ENCODE peak calls at places on chromosomes 6 and 20, in nine cellular contexts. One of them, this sample, is unnamed.

GRCh38 chr20:53751394-53752368 is 158.0 kb upstream of the ZNF217 start:
- DNase-seq in uterus: no peak
- DNase-seq in colonic mucosa: no peak
- DNase-seq in RWPE1: no peak
- DNase-seq in upper lobe of left lung: no peak
- DNase-seq in substantia nigra: no peak
- DNase-seq in IMR-90: no peak
- DNase-seq in fibroblast of lung: peak
- DNase-seq in GM23338: no peak
- DNase-seq in this sample: no peak

GRCh38 chr6:18323935-18324707 is 59.8 kb upstream of the DEK start:
- DNase-seq in IMR-90: peak
- DNase-seq in uterus: no peak
- DNase-seq in fibroblast of lung: peak
- DNase-seq in colonic mucosa: no peak
- DNase-seq in GM23338: peak
- DNase-seq in substantia nigra: no peak
- DNase-seq in upper lobe of left lung: no peak
- DNase-seq in RWPE1: peak
- DNase-seq in this sample: no peak

GRCh38 chr20:44104807-44105517 is 82.0 kb downstream of the JPH2 start:
- DNase-seq in RWPE1: peak
- DNase-seq in fibroblast of lung: peak
- DNase-seq in uterus: peak
- DNase-seq in GM23338: no peak
- DNase-seq in upper lobe of left lung: no peak
- DNase-seq in colonic mucosa: no peak
- DNase-seq in IMR-90: peak
- DNase-seq in substantia nigra: no peak
- DNase-seq in this sample: no peak

GRCh38 chr6:37624606-37625574 is 72.8 kb downstream of the MDGA1 start:
- DNase-seq in uterus: peak
- DNase-seq in upper lobe of left lung: peak
- DNase-seq in colonic mucosa: peak
- DNase-seq in IMR-90: no peak
- DNase-seq in substantia nigra: peak
- DNase-seq in fibroblast of lung: peak
- DNase-seq in RWPE1: peak
- DNase-seq in GM23338: peak
- DNase-seq in this sample: no peak

GRCh38 chr6:24412294-24412693 is 9.6 kb downstream of the MRS2 start:
- DNase-seq in colonic mucosa: no peak
- DNase-seq in IMR-90: no peak
- DNase-seq in uterus: no peak
- DNase-seq in upper lobe of left lung: no peak
- DNase-seq in fibroblast of lung: no peak
- DNase-seq in substantia nigra: no peak
- DNase-seq in RWPE1: no peak
- DNase-seq in GM23338: no peak
- DNase-seq in this sample: no peak

GRCh38 chr20:43949741-43950618 is 35.3 kb downstream of the TOX2 start:
- DNase-seq in substantia nigra: no peak
- DNase-seq in upper lobe of left lung: peak
- DNase-seq in uterus: no peak
- DNase-seq in colonic mucosa: peak
- DNase-seq in fibroblast of lung: peak
- DNase-seq in GM23338: no peak
- DNase-seq in IMR-90: no peak
- DNase-seq in RWPE1: no peak
- DNase-seq in this sample: no peak

GRCh38 chr6:131199568-131200272 is 64.5 kb downstream of the AKAP7 start:
- DNase-seq in substantia nigra: no peak
- DNase-seq in fibroblast of lung: peak
- DNase-seq in upper lobe of left lung: no peak
- DNase-seq in RWPE1: peak
- DNase-seq in IMR-90: peak
- DNase-seq in colonic mucosa: peak
- DNase-seq in uterus: no peak
- DNase-seq in GM23338: peak
- DNase-seq in this sample: no peak

GRCh38 chr6:56842602-56843475 is 112.1 kb upstream of the BEND6 start:
- DNase-seq in RWPE1: peak
- DNase-seq in substantia nigra: peak
- DNase-seq in fibroblast of lung: peak
- DNase-seq in uterus: peak
- DNase-seq in GM23338: peak
- DNase-seq in upper lobe of left lung: no peak
- DNase-seq in colonic mucosa: no peak
- DNase-seq in IMR-90: peak
- DNase-seq in this sample: no peak

GRCh38 chr6:138226701-138227315 is 8.5 kb upstream of the PBOV1 start:
- DNase-seq in RWPE1: no peak
- DNase-seq in substantia nigra: no peak
- DNase-seq in uterus: no peak
- DNase-seq in colonic mucosa: peak
- DNase-seq in IMR-90: no peak
- DNase-seq in upper lobe of left lung: no peak
- DNase-seq in fibroblast of lung: no peak
- DNase-seq in GM23338: no peak
- DNase-seq in this sample: no peak

GRCh38 chr20:805713-806112 is 27.8 kb upstream of the FAM110A start:
- DNase-seq in substantia nigra: no peak
- DNase-seq in upper lobe of left lung: no peak
- DNase-seq in IMR-90: peak
- DNase-seq in RWPE1: no peak
- DNase-seq in fibroblast of lung: peak
- DNase-seq in uterus: no peak
- DNase-seq in colonic mucosa: no peak
- DNase-seq in GM23338: peak
- DNase-seq in this sample: no peak

GRCh38 chr6:111121789-111122350 is 34.6 kb downstream of the SLC16A10 start:
- DNase-seq in fibroblast of lung: no peak
- DNase-seq in GM23338: no peak
- DNase-seq in IMR-90: no peak
- DNase-seq in colonic mucosa: no peak
- DNase-seq in upper lobe of left lung: no peak
- DNase-seq in RWPE1: no peak
- DNase-seq in uterus: no peak
- DNase-seq in substantia nigra: no peak
- DNase-seq in this sample: no peak

GRCh38 chr6:160054913-160055312 is 66.7 kb upstream of the SLC22A1 start:
- DNase-seq in IMR-90: no peak
- DNase-seq in uterus: no peak
- DNase-seq in substantia nigra: no peak
- DNase-seq in colonic mucosa: no peak
- DNase-seq in GM23338: no peak
- DNase-seq in fibroblast of lung: no peak
- DNase-seq in RWPE1: no peak
- DNase-seq in upper lobe of left lung: no peak
- DNase-seq in this sample: no peak

GRCh38 chr6:72348926-72349325 is 272.9 kb upstream of the KCNQ5 start:
- DNase-seq in GM23338: no peak
- DNase-seq in substantia nigra: no peak
- DNase-seq in uterus: no peak
- DNase-seq in upper lobe of left lung: no peak
- DNase-seq in RWPE1: no peak
- DNase-seq in colonic mucosa: no peak
- DNase-seq in fibroblast of lung: peak
- DNase-seq in IMR-90: peak
- DNase-seq in this sample: no peak

GRCh38 chr6:151493495-151494234 is at the start of gene CCDC170:
- DNase-seq in GM23338: peak
- DNase-seq in substantia nigra: no peak
- DNase-seq in upper lobe of left lung: peak
- DNase-seq in RWPE1: no peak
- DNase-seq in IMR-90: no peak
- DNase-seq in fibroblast of lung: peak
- DNase-seq in uterus: peak
- DNase-seq in colonic mucosa: peak
- DNase-seq in this sample: peak

GRCh38 chr6:3208096-3208774 is 19.2 kb downstream of the TUBB2B start:
- DNase-seq in IMR-90: peak
- DNase-seq in colonic mucosa: no peak
- DNase-seq in RWPE1: peak
- DNase-seq in fibroblast of lung: peak
- DNase-seq in upper lobe of left lung: no peak
- DNase-seq in GM23338: peak
- DNase-seq in uterus: no peak
- DNase-seq in substantia nigra: no peak
- DNase-seq in this sample: no peak

GRCh38 chr20:59404749-59405148 is 104.3 kb downstream of the EDN3 start:
- DNase-seq in GM23338: no peak
- DNase-seq in RWPE1: no peak
- DNase-seq in IMR-90: no peak
- DNase-seq in uterus: no peak
- DNase-seq in upper lobe of left lung: no peak
- DNase-seq in colonic mucosa: no peak
- DNase-seq in substantia nigra: no peak
- DNase-seq in fibroblast of lung: no peak
- DNase-seq in this sample: no peak

GRCh38 chr6:125539892-125540291 is 209.5 kb upstream of the HEY2 start:
- DNase-seq in fibroblast of lung: no peak
- DNase-seq in substantia nigra: no peak
- DNase-seq in uterus: no peak
- DNase-seq in GM23338: no peak
- DNase-seq in IMR-90: no peak
- DNase-seq in upper lobe of left lung: no peak
- DNase-seq in colonic mucosa: no peak
- DNase-seq in RWPE1: no peak
- DNase-seq in this sample: no peak

GRCh38 chr6:147136057-147136456 is 68.2 kb upstream of the STXBP5 start:
- DNase-seq in IMR-90: no peak
- DNase-seq in RWPE1: no peak
- DNase-seq in colonic mucosa: no peak
- DNase-seq in substantia nigra: no peak
- DNase-seq in fibroblast of lung: no peak
- DNase-seq in upper lobe of left lung: no peak
- DNase-seq in GM23338: peak
- DNase-seq in uterus: no peak
- DNase-seq in this sample: no peak
- H3K27ac ChIP-seq in IMR-90: no peak
- H3K27ac ChIP-seq in RWPE1: no peak
- H3K27ac ChIP-seq in colonic mucosa: no peak
- H3K27ac ChIP-seq in substantia nigra: no peak
- H3K27ac ChIP-seq in fibroblast of lung: no peak
- H3K27ac ChIP-seq in upper lobe of left lung: no peak
- H3K27ac ChIP-seq in GM23338: no peak
- H3K27ac ChIP-seq in uterus: no peak
- H3K27ac ChIP-seq in this sample: no peak

DNA sequence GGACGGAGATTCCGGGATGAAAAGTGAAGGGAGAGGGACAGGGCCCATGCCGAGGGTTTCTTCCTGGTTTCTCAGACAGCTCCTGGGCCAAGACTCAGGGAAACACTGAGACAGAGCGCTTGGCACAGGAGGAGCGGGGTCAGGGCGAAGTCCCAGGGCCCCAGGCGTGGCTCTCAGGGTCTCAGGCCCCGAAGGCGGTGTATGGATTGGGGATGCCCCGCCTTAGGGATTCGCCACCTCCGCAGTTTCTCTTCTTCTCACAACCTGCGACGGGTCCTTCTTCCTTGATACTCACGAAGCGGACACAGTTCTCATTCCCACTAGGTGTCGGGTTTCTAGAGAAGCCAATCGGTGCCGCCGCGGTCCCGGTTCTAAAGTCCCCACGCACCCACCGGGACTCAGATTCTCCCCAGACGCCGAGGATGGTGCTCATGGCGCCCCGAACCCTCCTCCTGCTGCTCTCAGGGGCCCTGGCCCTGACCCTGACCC is 55.0 kb upstream of the HLA-A start:
- DNase-seq in GM23338: peak
- DNase-seq in IMR-90: peak
- DNase-seq in upper lobe of left lung: no peak
- DNase-seq in colonic mucosa: peak
- DNase-seq in uterus: peak
- DNase-seq in fibroblast of lung: peak
- DNase-seq in substantia nigra: no peak
- DNase-seq in RWPE1: peak
- DNase-seq in this sample: no peak
- H3K27ac ChIP-seq in GM23338: no peak
- H3K27ac ChIP-seq in IMR-90: peak
- H3K27ac ChIP-seq in upper lobe of left lung: peak
- H3K27ac ChIP-seq in colonic mucosa: peak
- H3K27ac ChIP-seq in uterus: peak
- H3K27ac ChIP-seq in fibroblast of lung: peak
- H3K27ac ChIP-seq in substantia nigra: peak
- H3K27ac ChIP-seq in RWPE1: peak
- H3K27ac ChIP-seq in this sample: no peak

GRCh38 chr6:68158256-68158655 is 476.8 kb upstream of the ADGRB3 start:
- DNase-seq in colonic mucosa: no peak
- DNase-seq in fibroblast of lung: no peak
- DNase-seq in GM23338: no peak
- DNase-seq in IMR-90: no peak
- DNase-seq in substantia nigra: no peak
- DNase-seq in RWPE1: no peak
- DNase-seq in upper lobe of left lung: no peak
- DNase-seq in uterus: no peak
- DNase-seq in this sample: no peak
- H3K27ac ChIP-seq in colonic mucosa: no peak
- H3K27ac ChIP-seq in fibroblast of lung: no peak
- H3K27ac ChIP-seq in GM23338: no peak
- H3K27ac ChIP-seq in IMR-90: no peak
- H3K27ac ChIP-seq in substantia nigra: no peak
- H3K27ac ChIP-seq in RWPE1: no peak
- H3K27ac ChIP-seq in upper lobe of left lung: no peak
- H3K27ac ChIP-seq in uterus: no peak
- H3K27ac ChIP-seq in this sample: no peak

GRCh38 chr20:47141941-47142781 is 214.3 kb downstream of the ZMYND8 start:
- DNase-seq in RWPE1: peak
- DNase-seq in fibroblast of lung: peak
- DNase-seq in substantia nigra: no peak
- DNase-seq in upper lobe of left lung: no peak
- DNase-seq in GM23338: no peak
- DNase-seq in colonic mucosa: no peak
- DNase-seq in IMR-90: no peak
- DNase-seq in uterus: no peak
- DNase-seq in this sample: no peak

GRCh38 chr20:47143658-47144057 is 212.8 kb downstream of the ZMYND8 start:
- DNase-seq in colonic mucosa: no peak
- DNase-seq in GM23338: no peak
- DNase-seq in IMR-90: no peak
- DNase-seq in uterus: no peak
- DNase-seq in substantia nigra: no peak
- DNase-seq in fibroblast of lung: no peak
- DNase-seq in upper lobe of left lung: no peak
- DNase-seq in RWPE1: no peak
- DNase-seq in this sample: no peak

GRCh38 chr20:47142782-47143170 is 213.7 kb downstream of the ZMYND8 start:
- DNase-seq in uterus: no peak
- DNase-seq in fibroblast of lung: no peak
- DNase-seq in substantia nigra: no peak
- DNase-seq in GM23338: no peak
- DNase-seq in upper lobe of left lung: no peak
- DNase-seq in colonic mucosa: no peak
- DNase-seq in IMR-90: no peak
- DNase-seq in RWPE1: no peak
- DNase-seq in this sample: no peak

GRCh38 chr20:47139934-47140333 is 216.6 kb downstream of the ZMYND8 start:
- DNase-seq in substantia nigra: no peak
- DNase-seq in upper lobe of left lung: no peak
- DNase-seq in uterus: no peak
- DNase-seq in RWPE1: peak
- DNase-seq in colonic mucosa: no peak
- DNase-seq in fibroblast of lung: peak
- DNase-seq in GM23338: no peak
- DNase-seq in IMR-90: no peak
- DNase-seq in this sample: no peak

GRCh38 chr20:47141350-47141921 is 215.1 kb downstream of the ZMYND8 start:
- DNase-seq in upper lobe of left lung: no peak
- DNase-seq in uterus: no peak
- DNase-seq in fibroblast of lung: no peak
- DNase-seq in IMR-90: no peak
- DNase-seq in colonic mucosa: no peak
- DNase-seq in RWPE1: no peak
- DNase-seq in GM23338: no peak
- DNase-seq in substantia nigra: no peak
- DNase-seq in this sample: no peak
- H3K27ac ChIP-seq in upper lobe of left lung: no peak
- H3K27ac ChIP-seq in uterus: no peak
- H3K27ac ChIP-seq in fibroblast of lung: no peak
- H3K27ac ChIP-seq in IMR-90: no peak
- H3K27ac ChIP-seq in colonic mucosa: no peak
- H3K27ac ChIP-seq in RWPE1: no peak
- H3K27ac ChIP-seq in GM23338: no peak
- H3K27ac ChIP-seq in substantia nigra: no peak
- H3K27ac ChIP-seq in this sample: no peak